ENCODE peak calls at places on chromosome 19, in five cellular contexts. One of them, this sample, is unnamed.

GRCh38 chr19:4513248-4513647 is 5.0 kb downstream of the PLIN4 start:
- DNase-seq in tibial artery: no peak
- DNase-seq in stimulated activated CD4-positive, alpha-beta T cell treated with anti-CD3 and anti-CD28 coated beads, Interleukin-15, amount 100 ng/mL, for 48 hours: no peak
- DNase-seq in GM20000: no peak
- DNase-seq in GM12865: no peak
- DNase-seq in this sample: no peak

GRCh38 chr19:36213793-36214387 is 575 bp downstream of the ZNF565 start:
- DNase-seq in tibial artery: no peak
- DNase-seq in stimulated activated CD4-positive, alpha-beta T cell treated with anti-CD3 and anti-CD28 coated beads, Interleukin-15, amount 100 ng/mL, for 48 hours: no peak
- DNase-seq in GM20000: no peak
- DNase-seq in GM12865: no peak
- DNase-seq in this sample: no peak

GRCh38 chr19:33662391-33662790 is 40.6 kb downstream of the CHST8 start:
- DNase-seq in tibial artery: no peak
- DNase-seq in stimulated activated CD4-positive, alpha-beta T cell treated with anti-CD3 and anti-CD28 coated beads, Interleukin-15, amount 100 ng/mL, for 48 hours: no peak
- DNase-seq in GM20000: no peak
- DNase-seq in GM12865: no peak
- DNase-seq in this sample: no peak

GRCh38 chr19:34452671-34453253 is 24.6 kb downstream of the UBA2 start:
- DNase-seq in tibial artery: no peak
- DNase-seq in stimulated activated CD4-positive, alpha-beta T cell treated with anti-CD3 and anti-CD28 coated beads, Interleukin-15, amount 100 ng/mL, for 48 hours: no peak
- DNase-seq in GM20000: no peak
- DNase-seq in GM12865: no peak
- DNase-seq in this sample: no peak

GRCh38 chr19:4014541-4015491 is 7.3 kb downstream of the PIAS4 start:
- DNase-seq in tibial artery: no peak
- DNase-seq in stimulated activated CD4-positive, alpha-beta T cell treated with anti-CD3 and anti-CD28 coated beads, Interleukin-15, amount 100 ng/mL, for 48 hours: peak
- DNase-seq in GM20000: no peak
- DNase-seq in GM12865: no peak
- DNase-seq in this sample: peak

GRCh38 chr19:47095707-47096704 is 17.6 kb downstream of the ZC3H4 start:
- DNase-seq in tibial artery: peak
- DNase-seq in stimulated activated CD4-positive, alpha-beta T cell treated with anti-CD3 and anti-CD28 coated beads, Interleukin-15, amount 100 ng/mL, for 48 hours: no peak
- DNase-seq in GM20000: no peak
- DNase-seq in GM12865: no peak
- DNase-seq in this sample: no peak

GRCh38 chr19:2544576-2545415 is 68.9 kb downstream of the GADD45B start:
- DNase-seq in tibial artery: peak
- DNase-seq in stimulated activated CD4-positive, alpha-beta T cell treated with anti-CD3 and anti-CD28 coated beads, Interleukin-15, amount 100 ng/mL, for 48 hours: no peak
- DNase-seq in GM20000: no peak
- DNase-seq in GM12865: peak
- DNase-seq in this sample: peak

GRCh38 chr19:8908066-8908465 is 75.9 kb downstream of the MBD3L1 start:
- DNase-seq in tibial artery: no peak
- DNase-seq in stimulated activated CD4-positive, alpha-beta T cell treated with anti-CD3 and anti-CD28 coated beads, Interleukin-15, amount 100 ng/mL, for 48 hours: no peak
- DNase-seq in GM20000: no peak
- DNase-seq in GM12865: no peak
- DNase-seq in this sample: no peak

GRCh38 chr19:2552859-2553258 is 76.9 kb downstream of the GADD45B start:
- DNase-seq in tibial artery: no peak
- DNase-seq in stimulated activated CD4-positive, alpha-beta T cell treated with anti-CD3 and anti-CD28 coated beads, Interleukin-15, amount 100 ng/mL, for 48 hours: peak
- DNase-seq in GM20000: peak
- DNase-seq in GM12865: peak
- DNase-seq in this sample: peak

GRCh38 chr19:12800873-12801465 is 631 bp downstream of the PRDX2 start:
- DNase-seq in tibial artery: peak
- DNase-seq in stimulated activated CD4-positive, alpha-beta T cell treated with anti-CD3 and anti-CD28 coated beads, Interleukin-15, amount 100 ng/mL, for 48 hours: no peak
- DNase-seq in GM20000: no peak
- DNase-seq in GM12865: no peak
- DNase-seq in this sample: no peak

GRCh38 chr19:55437410-55437809 is 5.7 kb downstream of the SHISA7 start:
- DNase-seq in tibial artery: no peak
- DNase-seq in stimulated activated CD4-positive, alpha-beta T cell treated with anti-CD3 and anti-CD28 coated beads, Interleukin-15, amount 100 ng/mL, for 48 hours: no peak
- DNase-seq in GM20000: peak
- DNase-seq in GM12865: no peak
- DNase-seq in this sample: no peak

GRCh38 chr19:30229524-30230174 is 142.5 kb upstream of the ZNF536 start:
- DNase-seq in tibial artery: no peak
- DNase-seq in stimulated activated CD4-positive, alpha-beta T cell treated with anti-CD3 and anti-CD28 coated beads, Interleukin-15, amount 100 ng/mL, for 48 hours: no peak
- DNase-seq in GM20000: no peak
- DNase-seq in GM12865: no peak
- DNase-seq in this sample: no peak

GRCh38 chr19:5281588-5281987 is 59.0 kb downstream of the PTPRS start:
- DNase-seq in tibial artery: peak
- DNase-seq in stimulated activated CD4-positive, alpha-beta T cell treated with anti-CD3 and anti-CD28 coated beads, Interleukin-15, amount 100 ng/mL, for 48 hours: no peak
- DNase-seq in GM20000: no peak
- DNase-seq in GM12865: no peak
- DNase-seq in this sample: peak

GRCh38 chr19:31356587-31357314 is 7.5 kb upstream of the TSHZ3 start:
- DNase-seq in tibial artery: no peak
- DNase-seq in stimulated activated CD4-positive, alpha-beta T cell treated with anti-CD3 and anti-CD28 coated beads, Interleukin-15, amount 100 ng/mL, for 48 hours: peak
- DNase-seq in GM20000: no peak
- DNase-seq in GM12865: no peak
- DNase-seq in this sample: no peak

GRCh38 chr19:4972509-4973230 is 3.8 kb downstream of the KDM4B start:
- DNase-seq in tibial artery: no peak
- DNase-seq in stimulated activated CD4-positive, alpha-beta T cell treated with anti-CD3 and anti-CD28 coated beads, Interleukin-15, amount 100 ng/mL, for 48 hours: no peak
- DNase-seq in GM20000: no peak
- DNase-seq in GM12865: no peak
- DNase-seq in this sample: no peak

GRCh38 chr19:5342573-5343201 is 2.1 kb upstream of the PTPRS start:
- DNase-seq in tibial artery: no peak
- DNase-seq in stimulated activated CD4-positive, alpha-beta T cell treated with anti-CD3 and anti-CD28 coated beads, Interleukin-15, amount 100 ng/mL, for 48 hours: no peak
- DNase-seq in GM20000: no peak
- DNase-seq in GM12865: no peak
- DNase-seq in this sample: no peak

GRCh38 chr19:18280247-18281081 is 958 bp downstream of the JUND start:
- DNase-seq in tibial artery: peak
- DNase-seq in stimulated activated CD4-positive, alpha-beta T cell treated with anti-CD3 and anti-CD28 coated beads, Interleukin-15, amount 100 ng/mL, for 48 hours: peak
- DNase-seq in GM20000: peak
- DNase-seq in GM12865: peak
- DNase-seq in this sample: peak

GRCh38 chr19:17488593-17489391 is 18.5 kb downstream of the SLC27A1 start:
- DNase-seq in tibial artery: peak
- DNase-seq in stimulated activated CD4-positive, alpha-beta T cell treated with anti-CD3 and anti-CD28 coated beads, Interleukin-15, amount 100 ng/mL, for 48 hours: peak
- DNase-seq in GM20000: peak
- DNase-seq in GM12865: peak
- DNase-seq in this sample: no peak

GRCh38 chr19:32287811-32288227 is 57.6 kb upstream of the ZNF507 start:
- DNase-seq in tibial artery: peak
- DNase-seq in stimulated activated CD4-positive, alpha-beta T cell treated with anti-CD3 and anti-CD28 coated beads, Interleukin-15, amount 100 ng/mL, for 48 hours: peak
- DNase-seq in GM20000: no peak
- DNase-seq in GM12865: peak
- DNase-seq in this sample: peak

GRCh38 chr19:6127716-6128335 is 7.6 kb upstream of the ACSBG2 start:
- DNase-seq in tibial artery: no peak
- DNase-seq in stimulated activated CD4-positive, alpha-beta T cell treated with anti-CD3 and anti-CD28 coated beads, Interleukin-15, amount 100 ng/mL, for 48 hours: no peak
- DNase-seq in GM20000: no peak
- DNase-seq in GM12865: no peak
- DNase-seq in this sample: no peak

GRCh38 chr19:20044663-20045062 is 5.4 kb upstream of the ZNF682 start:
- DNase-seq in tibial artery: no peak
- DNase-seq in stimulated activated CD4-positive, alpha-beta T cell treated with anti-CD3 and anti-CD28 coated beads, Interleukin-15, amount 100 ng/mL, for 48 hours: no peak
- DNase-seq in GM20000: no peak
- DNase-seq in GM12865: no peak
- DNase-seq in this sample: no peak

GRCh38 chr19:53086949-53087348 is 16.3 kb downstream of the ZNF160 start:
- DNase-seq in tibial artery: no peak
- DNase-seq in stimulated activated CD4-positive, alpha-beta T cell treated with anti-CD3 and anti-CD28 coated beads, Interleukin-15, amount 100 ng/mL, for 48 hours: no peak
- DNase-seq in GM20000: no peak
- DNase-seq in GM12865: no peak
- DNase-seq in this sample: no peak

GRCh38 chr19:3743486-3743885 is 18.0 kb downstream of the APBA3 start:
- DNase-seq in tibial artery: no peak
- DNase-seq in stimulated activated CD4-positive, alpha-beta T cell treated with anti-CD3 and anti-CD28 coated beads, Interleukin-15, amount 100 ng/mL, for 48 hours: no peak
- DNase-seq in GM20000: no peak
- DNase-seq in GM12865: peak
- DNase-seq in this sample: no peak

GRCh38 chr19:14091086-14091884 is 734 bp upstream of the SAMD1 start:
- DNase-seq in tibial artery: peak
- DNase-seq in stimulated activated CD4-positive, alpha-beta T cell treated with anti-CD3 and anti-CD28 coated beads, Interleukin-15, amount 100 ng/mL, for 48 hours: peak
- DNase-seq in GM20000: peak
- DNase-seq in GM12865: peak
- DNase-seq in this sample: no peak

GRCh38 chr19:10478903-10479384 is 24.2 kb downstream of the KEAP1 start:
- DNase-seq in tibial artery: peak
- DNase-seq in stimulated activated CD4-positive, alpha-beta T cell treated with anti-CD3 and anti-CD28 coated beads, Interleukin-15, amount 100 ng/mL, for 48 hours: peak
- DNase-seq in GM20000: peak
- DNase-seq in GM12865: peak
- DNase-seq in this sample: peak

GRCh38 chr19:6753178-6754031 is 13.8 kb downstream of the SH2D3A start:
- DNase-seq in tibial artery: peak
- DNase-seq in stimulated activated CD4-positive, alpha-beta T cell treated with anti-CD3 and anti-CD28 coated beads, Interleukin-15, amount 100 ng/mL, for 48 hours: peak
- DNase-seq in GM20000: peak
- DNase-seq in GM12865: peak
- DNase-seq in this sample: peak

GRCh38 chr19:19623383-19623782 is 4.6 kb downstream of the LPAR2 start:
- DNase-seq in tibial artery: no peak
- DNase-seq in stimulated activated CD4-positive, alpha-beta T cell treated with anti-CD3 and anti-CD28 coated beads, Interleukin-15, amount 100 ng/mL, for 48 hours: no peak
- DNase-seq in GM20000: no peak
- DNase-seq in GM12865: no peak
- DNase-seq in this sample: no peak

GRCh38 chr19:44111910-44112463 is 1.2 kb upstream of the ZNF225 start:
- DNase-seq in tibial artery: no peak
- DNase-seq in stimulated activated CD4-positive, alpha-beta T cell treated with anti-CD3 and anti-CD28 coated beads, Interleukin-15, amount 100 ng/mL, for 48 hours: no peak
- DNase-seq in GM20000: no peak
- DNase-seq in GM12865: peak
- DNase-seq in this sample: no peak

GRCh38 chr19:31232871-31233270 is 116.4 kb downstream of the TSHZ3 start:
- DNase-seq in tibial artery: no peak
- DNase-seq in stimulated activated CD4-positive, alpha-beta T cell treated with anti-CD3 and anti-CD28 coated beads, Interleukin-15, amount 100 ng/mL, for 48 hours: no peak
- DNase-seq in GM20000: no peak
- DNase-seq in GM12865: no peak
- DNase-seq in this sample: no peak

GRCh38 chr19:7926021-7926726 is at the start of gene CTXN1:
- DNase-seq in tibial artery: peak
- DNase-seq in stimulated activated CD4-positive, alpha-beta T cell treated with anti-CD3 and anti-CD28 coated beads, Interleukin-15, amount 100 ng/mL, for 48 hours: peak
- DNase-seq in GM20000: peak
- DNase-seq in GM12865: peak
- DNase-seq in this sample: peak

GRCh38 chr19:1847684-1848398 is 442 bp downstream of the REXO1 start:
- DNase-seq in tibial artery: peak
- DNase-seq in stimulated activated CD4-positive, alpha-beta T cell treated with anti-CD3 and anti-CD28 coated beads, Interleukin-15, amount 100 ng/mL, for 48 hours: no peak
- DNase-seq in GM20000: no peak
- DNase-seq in GM12865: peak
- DNase-seq in this sample: no peak

GRCh38 chr19:869245-870177 is 10.0 kb downstream of the CFD start:
- DNase-seq in tibial artery: peak
- DNase-seq in stimulated activated CD4-positive, alpha-beta T cell treated with anti-CD3 and anti-CD28 coated beads, Interleukin-15, amount 100 ng/mL, for 48 hours: no peak
- DNase-seq in GM20000: no peak
- DNase-seq in GM12865: no peak
- DNase-seq in this sample: peak

GRCh38 chr19:8206147-8207087 is 2.8 kb upstream of the CERS4 start:
- DNase-seq in tibial artery: no peak
- DNase-seq in stimulated activated CD4-positive, alpha-beta T cell treated with anti-CD3 and anti-CD28 coated beads, Interleukin-15, amount 100 ng/mL, for 48 hours: no peak
- DNase-seq in GM20000: no peak
- DNase-seq in GM12865: no peak
- DNase-seq in this sample: no peak

GRCh38 chr19:16001481-16002312 is 52.9 kb downstream of the OR10H4 start:
- DNase-seq in tibial artery: no peak
- DNase-seq in stimulated activated CD4-positive, alpha-beta T cell treated with anti-CD3 and anti-CD28 coated beads, Interleukin-15, amount 100 ng/mL, for 48 hours: peak
- DNase-seq in GM20000: peak
- DNase-seq in GM12865: peak
- DNase-seq in this sample: no peak

GRCh38 chr19:29528350-29528945 is 2.7 kb downstream of the VSTM2B start:
- DNase-seq in tibial artery: no peak
- DNase-seq in stimulated activated CD4-positive, alpha-beta T cell treated with anti-CD3 and anti-CD28 coated beads, Interleukin-15, amount 100 ng/mL, for 48 hours: peak
- DNase-seq in GM20000: peak
- DNase-seq in GM12865: peak
- DNase-seq in this sample: peak

This sample was measured in sigmoid colon.